ENCODE peak calls at places on chromosome 13, in seven cellular contexts. B, S, K, D, G, U and T are unnamed samples.

GRCh38 chr13:33090755-33091454 is 74.7 kb downstream of the KL start:
- DNase-seq in B (no peak), S (no peak), K (no peak), D (no peak), G (no peak), U (no peak), T (no peak)

GRCh38 chr13:41599619-41600018 is 142.3 kb downstream of the RGCC start:
- DNase-seq in B (no peak), S (no peak), K (no peak), D (no peak), G (no peak), U (no peak), T (no peak)

GRCh38 chr13:44498969-44499368 is 77.2 kb downstream of the TSC22D1 start:
- DNase-seq in B (no peak), S (no peak), K (no peak), D (peak), G (peak), U (no peak), T (no peak)

GRCh38 chr13:72782717-72783116 is 784 bp downstream of the PIBF1 start:
- DNase-seq in B (peak), S (no peak), K (no peak), D (peak), G (peak), U (no peak), T (no peak)

GRCh38 chr13:61880576-61881283 is 465.1 kb upstream of the PCDH20 start:
- DNase-seq in B (no peak), S (peak), K (no peak), D (no peak), G (peak), U (no peak), T (no peak)

GRCh38 chr13:97423300-97424045 is 10.5 kb upstream of the RAP2A start:
- DNase-seq in B (no peak), S (no peak), K (no peak), D (peak), G (peak), U (no peak), T (no peak)

GRCh38 chr13:27354379-27354778 is 70.0 kb upstream of the GTF3A start:
- DNase-seq in B (peak), S (no peak), K (no peak), D (peak), G (peak), U (no peak), T (no peak)

GRCh38 chr13:43787998-43788397 is 1.2 kb upstream of the ENOX1 start:
- DNase-seq in B (peak), S (peak), K (no peak), D (peak), G (peak), U (peak), T (no peak)

GRCh38 chr13:110306960-110307696 is at the start of the genes COL4A1 and COL4A2:
- DNase-seq in B (peak), S (peak), K (no peak), D (peak), G (peak), U (no peak), T (no peak)

GRCh38 chr13:113647351-113648217 is 10.4 kb downstream of the ATP4B start:
- DNase-seq in B (no peak), S (peak), K (no peak), D (peak), G (peak), U (peak), T (peak)

DNA sequence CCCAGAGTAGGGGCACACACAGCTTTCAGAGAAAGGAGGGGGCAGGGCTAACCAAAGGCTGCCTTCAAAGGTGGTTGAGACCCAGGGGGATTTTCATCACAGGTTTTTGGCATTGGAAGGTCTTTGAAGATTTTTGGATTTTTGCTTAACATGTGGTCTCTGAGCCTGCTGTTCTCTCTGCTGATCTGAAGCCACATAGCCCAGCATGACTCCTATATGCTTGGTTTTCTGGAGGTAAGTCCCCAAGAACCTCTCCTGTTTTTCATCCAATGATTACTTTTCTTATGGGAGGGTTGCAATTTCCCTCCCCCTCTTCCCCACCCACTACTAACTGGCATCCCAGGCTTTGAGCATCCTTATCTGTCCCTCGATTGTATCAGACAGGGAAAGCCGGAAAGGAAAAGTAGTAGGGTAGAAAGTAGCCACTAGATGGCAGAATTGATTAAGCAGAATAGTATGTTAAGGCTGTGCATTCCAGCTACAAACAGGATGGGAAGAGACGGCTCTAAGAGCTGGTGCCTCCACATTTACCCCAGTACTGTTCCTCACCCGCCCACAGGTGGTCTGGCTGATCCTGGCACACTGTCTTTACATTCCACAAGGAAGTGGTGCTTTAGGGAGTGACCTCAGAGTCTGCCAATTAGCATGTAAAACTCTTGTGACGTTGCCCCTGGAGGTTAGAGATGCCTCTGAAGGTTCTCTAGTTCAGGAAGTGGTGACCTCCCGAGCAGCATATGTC is 218.9 kb upstream of the EDNRB start:
- DNase-seq in B (peak), S (peak), K (no peak), D (peak), G (peak), U (peak), T (no peak)
- TF ChIP-seq CTCF in B (peak), S (peak), K (peak), D (peak), G (peak), U (no peak), T (peak)

GRCh38 chr13:29847501-29847983 is 2.9 kb downstream of the UBL3 start:
- DNase-seq in B (peak), S (peak), K (no peak), D (peak), G (peak), U (no peak), T (no peak)

GRCh38 chr13:29846475-29847256 is 3.8 kb downstream of the UBL3 start:
- DNase-seq in B (no peak), S (no peak), K (no peak), D (no peak), G (no peak), U (no peak), T (no peak)

GRCh38 chr13:29849071-29849541 is 1.3 kb downstream of the UBL3 start:
- DNase-seq in B (peak), S (peak), K (no peak), D (peak), G (peak), U (no peak), T (no peak)

GRCh38 chr13:29844441-29844840 is 6.0 kb downstream of the UBL3 start:
- DNase-seq in B (no peak), S (no peak), K (no peak), D (peak), G (no peak), U (no peak), T (no peak)

DNA sequence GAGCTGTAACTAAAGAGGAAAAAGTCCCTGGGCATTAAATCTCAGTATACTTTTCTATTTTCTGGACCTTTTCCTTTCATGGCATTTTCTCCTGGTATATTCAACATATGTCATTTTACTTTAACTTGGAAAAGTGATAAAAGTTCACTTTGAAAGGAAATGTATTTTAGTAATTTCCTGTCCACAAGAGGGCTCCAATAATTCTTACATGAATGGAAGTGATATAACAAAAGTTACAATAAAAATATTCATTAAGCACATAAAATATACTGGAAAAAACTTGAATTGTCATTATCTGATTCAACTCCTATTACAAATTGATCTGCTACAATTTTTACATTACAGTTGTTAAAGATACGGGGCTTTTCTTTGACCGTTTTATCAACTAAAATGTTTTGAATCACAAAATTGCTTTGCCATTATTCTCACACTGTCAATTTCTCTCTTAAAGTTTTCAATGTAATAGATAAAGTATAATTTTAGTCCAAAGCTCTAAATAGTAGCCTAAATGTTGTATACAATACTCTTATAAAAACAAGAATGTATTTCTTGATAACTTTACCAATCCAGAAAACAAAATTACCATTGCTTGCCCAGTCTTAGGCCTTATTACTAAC is 4.9 kb downstream of the UBL3 start:
- DNase-seq in B (no peak), S (peak), K (no peak), D (peak), G (peak), U (no peak), T (no peak)
- TF ChIP-seq CTCF in B (peak), S (peak), K (peak), D (peak), G (peak), U (no peak), T (peak)

GRCh38 chr13:100815476-100816046 is 141.0 kb upstream of the TMTC4 start:
- DNase-seq in B (no peak), S (no peak), K (no peak), D (no peak), G (no peak), U (no peak), T (no peak)

GRCh38 chr13:100818706-100819105 is 144.1 kb upstream of the TMTC4 start:
- DNase-seq in B (no peak), S (no peak), K (no peak), D (no peak), G (peak), U (peak), T (no peak)

GRCh38 chr13:100811906-100812305 is 137.3 kb upstream of the TMTC4 start:
- DNase-seq in B (no peak), S (no peak), K (no peak), D (no peak), G (no peak), U (no peak), T (no peak)

DNA sequence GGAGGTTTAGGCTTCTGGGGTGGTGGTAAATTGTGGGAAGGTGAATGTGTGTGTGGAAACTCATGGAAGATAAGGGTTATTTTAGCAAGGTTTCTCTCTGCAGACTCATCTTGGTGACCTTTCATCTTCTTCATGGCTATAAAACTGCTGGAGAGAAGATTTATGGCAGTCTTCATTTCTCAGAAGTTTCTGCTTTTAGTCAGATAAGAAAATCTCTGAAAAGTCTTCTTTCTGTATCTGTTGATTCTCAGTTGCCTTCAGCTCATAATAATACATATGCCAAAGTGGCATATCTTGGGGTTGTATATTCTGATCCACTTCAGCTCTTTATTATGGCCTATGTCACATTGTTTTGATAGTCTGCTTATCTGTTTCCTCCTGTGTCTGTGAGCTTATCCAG is 143.3 kb upstream of the TMTC4 start:
- DNase-seq in B (no peak), S (no peak), K (no peak), D (no peak), G (no peak), U (no peak), T (no peak)
- TF ChIP-seq CTCF in B (no peak), S (no peak), K (no peak), D (no peak), G (no peak), U (no peak), T (no peak)

DNA sequence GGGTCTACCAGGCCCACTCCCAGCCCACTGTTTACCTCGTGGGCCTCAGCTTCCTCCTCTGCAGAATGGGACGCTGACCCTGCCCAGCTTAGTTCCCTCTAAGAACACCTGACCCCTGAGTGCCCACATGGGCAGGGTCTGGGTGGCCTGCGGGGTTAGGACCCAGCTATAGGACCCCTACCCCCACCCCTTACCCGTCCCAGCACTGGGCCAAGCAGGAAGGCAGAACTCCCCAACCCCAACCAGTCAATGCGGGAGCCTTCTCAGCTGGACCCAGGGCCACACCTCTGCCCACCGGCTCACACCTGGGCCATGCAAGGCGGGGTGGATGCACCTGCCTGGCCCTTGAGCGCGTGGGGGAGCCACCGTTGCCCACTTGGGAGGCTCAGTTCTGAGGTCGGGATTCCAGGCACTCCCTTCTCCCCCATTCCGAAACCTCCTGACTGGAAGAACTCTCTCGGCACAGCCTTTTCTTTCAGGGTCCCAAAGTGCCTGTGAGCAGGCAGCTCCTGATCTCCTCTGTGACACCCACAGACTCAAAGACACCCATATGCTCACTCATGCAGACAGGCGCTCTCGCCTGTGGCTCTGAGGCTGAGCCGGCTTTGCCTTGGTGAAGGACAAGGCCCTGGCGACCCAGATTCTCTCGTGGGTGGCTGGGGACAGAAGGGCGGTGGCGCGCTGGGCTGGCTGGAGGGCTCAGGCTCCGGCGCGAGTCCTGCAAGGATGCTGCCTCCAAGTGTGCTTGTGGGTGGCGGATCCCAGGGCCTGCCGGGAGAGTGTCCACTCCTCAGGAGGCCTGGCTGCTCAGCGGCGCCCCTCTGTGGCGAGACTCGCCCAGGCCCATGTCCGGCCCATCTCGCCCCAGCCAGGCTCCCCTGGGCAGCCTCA is 27.9 kb upstream of the PARP4 start:
- DNase-seq in B (no peak), S (no peak), K (no peak), D (no peak), G (peak), U (peak), T (no peak)
- TF ChIP-seq CTCF in B (peak), S (peak), K (no peak), D (no peak), G (peak), U (peak), T (no peak)

GRCh38 chr13:51426982-51427381 is 25.9 kb downstream of the INTS6 start:
- DNase-seq in B (no peak), S (no peak), K (no peak), D (no peak), G (no peak), U (no peak), T (no peak)

GRCh38 chr13:51437550-51438127 is 15.2 kb downstream of the INTS6 start:
- DNase-seq in B (no peak), S (no peak), K (no peak), D (no peak), G (no peak), U (no peak), T (no peak)

GRCh38 chr13:51435002-51435578 is 17.7 kb downstream of the INTS6 start:
- DNase-seq in B (no peak), S (peak), K (no peak), D (peak), G (peak), U (no peak), T (no peak)

GRCh38 chr13:51432576-51432975 is 20.3 kb downstream of the INTS6 start:
- DNase-seq in B (no peak), S (no peak), K (no peak), D (no peak), G (no peak), U (no peak), T (no peak)
- TF ChIP-seq CTCF in B (no peak), S (no peak), K (no peak), D (no peak), G (no peak), U (no peak), T (no peak)

GRCh38 chr13:48547663-48548092 is 14.8 kb upstream of the RCBTB2 start:
- DNase-seq in B (no peak), S (no peak), K (no peak), D (no peak), G (no peak), U (no peak), T (no peak)

GRCh38 chr13:48542138-48542537 is 9.3 kb upstream of the RCBTB2 start:
- DNase-seq in B (no peak), S (no peak), K (no peak), D (no peak), G (no peak), U (no peak), T (no peak)

GRCh38 chr13:48545608-48546007 is 12.7 kb upstream of the RCBTB2 start:
- DNase-seq in B (no peak), S (no peak), K (no peak), D (no peak), G (no peak), U (no peak), T (no peak)

GRCh38 chr13:48539550-48539949 is 6.7 kb upstream of the RCBTB2 start:
- DNase-seq in B (no peak), S (no peak), K (no peak), D (peak), G (peak), U (no peak), T (no peak)

GRCh38 chr13:48542581-48543341 is 9.9 kb upstream of the RCBTB2 start:
- DNase-seq in B (peak), S (no peak), K (no peak), D (peak), G (peak), U (peak), T (no peak)
- TF ChIP-seq CTCF in B (peak), S (no peak), K (peak), D (peak), G (peak), U (no peak), T (no peak)